ENCODE peak calls at places on chromosome 5, in seven cellular contexts. A is stimulated activated CD4-positive, alpha-beta T cell treated with anti-CD3 and anti-CD28 coated beads, Interleukin-4, amount 100 ng/mL, for 1 hour; J is HS-5; W is head of caudate nucleus; S is lung; K is AG04450; I is H54. X is an unnamed sample.

GRCh38 chr5:55601209-55601618 is 66.5 kb upstream of the PLPP1 start:
- DNase-seq in I (peak), J (peak), W (peak), A (no peak), K (no peak), S (peak), X (peak)

GRCh38 chr5:37837101-37838032 is 2.5 kb downstream of the GDNF start:
- DNase-seq in W (peak), S (peak), I (peak), J (peak), A (peak), K (peak), X (peak)

GRCh38 chr5:91957671-91958070 is 574.6 kb upstream of the ARRDC3 start:
- DNase-seq in K (no peak), J (peak), S (no peak), A (no peak), I (peak), W (no peak), X (no peak)

GRCh38 chr5:112998296-112998695 is 21.7 kb downstream of the DCP2 start:
- DNase-seq in I (no peak), A (no peak), J (no peak), K (no peak), W (no peak), S (no peak), X (no peak)

GRCh38 chr5:168601972-168602371 is 22.8 kb upstream of the PANK3 start:
- DNase-seq in J (no peak), S (no peak), K (no peak), I (no peak), W (no peak), A (no peak), X (no peak)

GRCh38 chr5:174503461-174504265 is 220.7 kb upstream of the MSX2 start:
- DNase-seq in J (no peak), I (peak), S (no peak), K (peak), A (no peak), W (peak), X (peak)

GRCh38 chr5:121870489-121870888 is 18.8 kb downstream of the FTMT start:
- DNase-seq in I (no peak), W (no peak), S (no peak), A (no peak), J (no peak), K (no peak), X (no peak)

GRCh38 chr5:149227168-149227826 is 44.4 kb upstream of the AFAP1L1 start:
- DNase-seq in I (peak), J (peak), K (no peak), S (no peak), W (no peak), A (no peak), X (no peak)

GRCh38 chr5:393846-394275 is 49.1 kb upstream of the EXOC3 start:
- DNase-seq in J (no peak), K (no peak), W (no peak), I (no peak), S (no peak), A (no peak), X (no peak)

GRCh38 chr5:122704247-122705036 is 70.4 kb upstream of the SNX2 start:
- DNase-seq in K (peak), A (no peak), I (no peak), W (no peak), S (no peak), J (peak), X (peak)

GRCh38 chr5:156991714-156992113 is 28.7 kb upstream of the TIMD4 start:
- DNase-seq in J (no peak), S (no peak), W (no peak), A (no peak), K (no peak), I (no peak), X (no peak)

GRCh38 chr5:164998142-164998541 is 1492.7 kb downstream of the MAT2B start:
- DNase-seq in K (no peak), J (no peak), I (no peak), A (no peak), W (no peak), S (no peak), X (no peak)

GRCh38 chr5:135671052-135671451 is 92.3 kb upstream of the CXCL14 start:
- DNase-seq in J (no peak), W (no peak), K (no peak), S (peak), A (no peak), I (no peak), X (no peak)

GRCh38 chr5:52800394-52801213 is 12.9 kb downstream of the ITGA1 start:
- DNase-seq in J (no peak), K (no peak), I (peak), W (peak), S (peak), A (peak), X (peak)

GRCh38 chr5:68652507-68652906 is 437.0 kb downstream of the PIK3R1 start:
- DNase-seq in K (no peak), S (no peak), I (no peak), A (no peak), J (no peak), W (no peak), X (no peak)

GRCh38 chr5:81579525-81579924 is 171.4 kb downstream of the SSBP2 start:
- DNase-seq in K (no peak), S (no peak), A (no peak), I (no peak), J (no peak), W (no peak), X (no peak)

GRCh38 chr5:160353379-160353778 is 17.0 kb downstream of the C1QTNF2 start:
- DNase-seq in I (no peak), A (no peak), J (no peak), W (no peak), K (no peak), S (no peak), X (peak)

GRCh38 chr5:132029609-132030008 is 18.2 kb upstream of the ACSL6 start:
- DNase-seq in K (no peak), W (no peak), J (no peak), A (no peak), I (no peak), S (no peak), X (no peak)

GRCh38 chr5:651296-652022 is 39.3 kb downstream of the CEP72 start:
- DNase-seq in K (no peak), W (no peak), A (no peak), J (no peak), I (no peak), S (no peak), X (no peak)

GRCh38 chr5:36691993-36692392 is 85.6 kb downstream of the SLC1A3 start:
- DNase-seq in J (no peak), S (no peak), K (no peak), A (no peak), I (no peak), W (no peak), X (no peak)

GRCh38 chr5:36875051-36875788 is 1.3 kb upstream of the NIPBL start:
- DNase-seq in K (no peak), J (no peak), S (no peak), A (peak), W (peak), I (peak), X (peak)

GRCh38 chr5:176636426-176636825 is 6.0 kb downstream of the EIF4E1B start:
- DNase-seq in A (no peak), S (no peak), J (no peak), W (no peak), I (no peak), K (no peak), X (no peak)

GRCh38 chr5:150762216-150762615 is 3.4 kb upstream of the DCTN4 start:
- DNase-seq in A (no peak), J (no peak), S (no peak), K (no peak), I (no peak), W (no peak), X (no peak)

GRCh38 chr5:150497274-150497988 is 10.5 kb upstream of the NDST1 start:
- DNase-seq in J (peak), A (no peak), S (peak), W (no peak), K (peak), I (peak), X (peak)

GRCh38 chr5:9251379-9251980 is 294.4 kb downstream of the SEMA5A start:
- DNase-seq in S (no peak), W (no peak), K (no peak), I (no peak), A (no peak), J (peak), X (no peak)

GRCh38 chr5:131252824-131253171 is 11.1 kb upstream of the CDC42SE2 start:
- DNase-seq in K (no peak), I (no peak), J (no peak), A (peak), W (no peak), S (peak), X (peak)

X was measured in hippocampal formation.